ENCODE peak calls at places on chromosome 1, in four cellular contexts. R is NCI-H774, A is Kasumi-1, U is ovary. L is an unnamed sample.

GRCh38 chr1:58755468-58755872 is 28.4 kb downstream of the JUN start:
- DNase-seq in R (no peak), A (peak; percentile 98), U (peak; percentile 65), L (peak; percentile 84)

GRCh38 chr1:18719786-18720436 is 89.3 kb downstream of the PAX7 start:
- DNase-seq in A (no peak), R (no peak), U (no peak), L (no peak)

GRCh38 chr1:228781161-228781771 is 46.0 kb downstream of the RHOU start:
- DNase-seq in A (no peak), U (peak; percentile 27), R (no peak), L (no peak)

GRCh38 chr1:197066719-197067456 is at the start of gene F13B:
- DNase-seq in R (no peak), A (no peak), U (no peak), L (no peak)

GRCh38 chr1:23667411-23667810 is 24.2 kb upstream of the RPL11 start:
- DNase-seq in U (no peak), R (no peak), A (no peak), L (no peak)

GRCh38 chr1:234862944-234863515 is 253.1 kb upstream of the IRF2BP2 start:
- DNase-seq in A (no peak), R (no peak), U (peak; percentile 46), L (no peak)

GRCh38 chr1:234773936-234774677 is 164.1 kb upstream of the IRF2BP2 start:
- DNase-seq in U (no peak), A (no peak), R (no peak), L (no peak)

GRCh38 chr1:220887868-220888664 is 8.8 kb downstream of the HLX start:
- DNase-seq in U (no peak), R (no peak), A (no peak), L (no peak)

GRCh38 chr1:155209373-155209721 is 852 bp downstream of the MTX1 start:
- DNase-seq in R (no peak), U (no peak), A (no peak), L (no peak)

GRCh38 chr1:172833956-172834355 is 175.1 kb downstream of the FASLG start:
- DNase-seq in U (no peak), R (no peak), A (no peak), L (no peak)

GRCh38 chr1:230138561-230139239 is 71.7 kb downstream of the GALNT2 start:
- DNase-seq in U (no peak), R (no peak), A (no peak), L (no peak)

GRCh38 chr1:214843281-214843680 is 239.3 kb upstream of the KCNK2 start:
- DNase-seq in R (no peak), A (no peak), U (no peak), L (no peak)

GRCh38 chr1:29096255-29096896 is 27.3 kb downstream of the TMEM200B start:
- DNase-seq in R (no peak), A (no peak), U (no peak), L (no peak)

GRCh38 chr1:209428241-209428921 is 155.1 kb upstream of the CAMK1G start:
- DNase-seq in U (no peak), R (no peak), A (no peak), L (no peak)

GRCh38 chr1:202088216-202088615 is 34.5 kb upstream of the GPR37L1 start:
- DNase-seq in U (no peak), A (no peak), R (no peak), L (no peak)

GRCh38 chr1:144101397-144102050 is 129.7 kb upstream of the FAM72C start:
- DNase-seq in U (peak; percentile 15), A (no peak), R (no peak), L (no peak)

GRCh38 chr1:11845641-11846335 is 1.8 kb downstream of the NPPA start:
- DNase-seq in U (no peak), R (no peak), A (peak; percentile 10), L (no peak)

GRCh38 chr1:119279441-119280415 is 88.9 kb upstream of the HAO2 start:
- DNase-seq in A (no peak), R (no peak), U (no peak), L (no peak)

GRCh38 chr1:219179293-219179692 is 5.6 kb downstream of the LYPLAL1 start:
- DNase-seq in R (no peak), U (no peak), A (peak; percentile 9), L (peak; percentile 19)

GRCh38 chr1:39332291-39332690 is 127.8 kb downstream of the MACF1 start:
- DNase-seq in U (no peak), R (no peak), A (no peak), L (no peak)

GRCh38 chr1:65751961-65752360 is 40.7 kb upstream of the PDE4B start:
- DNase-seq in A (no peak), R (no peak), U (no peak), L (no peak)

GRCh38 chr1:155038602-155039307 is 5.1 kb downstream of the DCST1 start:
- DNase-seq in A (no peak), U (no peak), R (no peak), L (no peak)

GRCh38 chr1:1176931-1177330 is 3.3 kb downstream of the TTLL10 start:
- DNase-seq in R (no peak), U (no peak), A (no peak), L (no peak)

GRCh38 chr1:21294266-21295058 is 4.2 kb upstream of the ECE1 start:
- DNase-seq in A (no peak), R (no peak), U (no peak), L (peak; percentile 62)

GRCh38 chr1:52296345-52296744 is 69.7 kb downstream of the CC2D1B start:
- DNase-seq in R (peak; percentile 41), U (no peak), A (peak; percentile 90), L (peak; percentile 60)

GRCh38 chr1:186244825-186245224 is 130.2 kb downstream of the TPR start:
- DNase-seq in A (no peak), U (no peak), R (no peak), L (no peak)

GRCh38 chr1:20476260-20477038 is 9.6 kb downstream of the CAMK2N1 start:
- DNase-seq in U (peak; percentile 81), A (no peak), R (no peak), L (no peak)

L was measured in GF-D8.